ENCODE peak calls at places on chromosomes 6 and 20, in five cellular contexts. X is stimulated activated naive CD8-positive, alpha-beta T cell treated with anti-CD3 and anti-CD28 coated beads, Interleukin-15, amount 100 ng/mL, for 72 hours; L is fibroblast of the aortic adventitia; B is NAMALWA; E is T-helper 2 cell. H is an unnamed sample.

GRCh38 chr20:14919473-14920157 is 582.2 kb upstream of the FLRT3 start:
- DNase-seq in X (no peak), L (no peak), B (no peak), E (no peak), H (no peak)

GRCh38 chr6:138545621-138545980 is 46.3 kb upstream of the NHSL1 start:
- DNase-seq in X (no peak), L (peak; percentile 87), B (no peak), E (no peak), H (no peak)

GRCh38 chr6:169780571-169781091 is 29.2 kb downstream of the ERMARD start:
- DNase-seq in X (no peak), L (no peak), B (no peak), E (no peak), H (no peak)

GRCh38 chr20:35225319-35226125 is 968 bp upstream of the MMP24 start:
- DNase-seq in X (no peak), L (no peak), B (no peak), E (no peak), H (no peak)

GRCh38 chr6:43978473-43979360 is 148.5 kb downstream of the MRPL14 start:
- DNase-seq in X (no peak), L (peak; percentile 65), B (no peak), E (no peak), H (no peak)

GRCh38 chr6:43993881-43994523 is 133.2 kb downstream of the MRPL14 start:
- DNase-seq in X (no peak), L (no peak), B (no peak), E (no peak), H (no peak)

GRCh38 chr20:50496773-50497375 is 13.3 kb upstream of the PTPN1 start:
- DNase-seq in X (no peak), L (no peak), B (no peak), E (no peak), H (no peak)

GRCh38 chr20:57445298-57445697 is 54.1 kb downstream of the RBM38 start:
- DNase-seq in X (no peak), L (peak; percentile 95), B (no peak), E (no peak), H (no peak)

GRCh38 chr20:18481596-18481995 is 14.4 kb downstream of the POLR3F start:
- DNase-seq in X (no peak), L (no peak), B (no peak), E (no peak), H (no peak)

H was measured in ACHN.